ENCODE peak calls at places on chromosomes 5 and 9, in nine cellular contexts. One of them, this sample, is unnamed.

GRCh38 chr9:114153761-114154596 is 1.4 kb upstream of the COL27A1 start:
- DNase-seq in activated CD4-positive, alpha-beta T cell treated with anti-CD3 and anti-CD28 coated beads, Interleukin-2, amount 50 U/mL, for 24 hours: no peak
- DNase-seq in NCI-H774: no peak
- DNase-seq in GM12891: no peak
- DNase-seq in activated T-helper 2 cell treated with anti-CD3 and anti-CD28 coated beads, Interferon-gamma antibody, Interleukin-2, Interleukin-4, amounts not matched to agents 10 μg/mL and 5 μg/mL and 100 μg/mL, durations not matched to agents 14 hours and 24 hours and 36 hours: no peak
- DNase-seq in NCI-H82: peak
- DNase-seq in ELR: peak
- DNase-seq in AG20443: no peak
- DNase-seq in neural crest cell: no peak
- DNase-seq in this sample: no peak

GRCh38 chr5:173884402-173885053 is 3.6 kb upstream of the CPEB4 start:
- DNase-seq in AG20443: no peak
- DNase-seq in activated CD4-positive, alpha-beta T cell treated with anti-CD3 and anti-CD28 coated beads, Interleukin-2, amount 50 U/mL, for 24 hours: peak
- DNase-seq in GM12891: no peak
- DNase-seq in neural crest cell: no peak
- DNase-seq in activated T-helper 2 cell treated with anti-CD3 and anti-CD28 coated beads, Interferon-gamma antibody, Interleukin-2, Interleukin-4, amounts not matched to agents 10 μg/mL and 5 μg/mL and 100 μg/mL, durations not matched to agents 14 hours and 24 hours and 36 hours: peak
- DNase-seq in NCI-H82: no peak
- DNase-seq in ELR: no peak
- DNase-seq in NCI-H774: no peak
- DNase-seq in this sample: no peak

GRCh38 chr9:696332-697090 is 145.0 kb upstream of the DMRT1 start:
- DNase-seq in ELR: peak
- DNase-seq in AG20443: peak
- DNase-seq in activated CD4-positive, alpha-beta T cell treated with anti-CD3 and anti-CD28 coated beads, Interleukin-2, amount 50 U/mL, for 24 hours: no peak
- DNase-seq in neural crest cell: no peak
- DNase-seq in activated T-helper 2 cell treated with anti-CD3 and anti-CD28 coated beads, Interferon-gamma antibody, Interleukin-2, Interleukin-4, amounts not matched to agents 10 μg/mL and 5 μg/mL and 100 μg/mL, durations not matched to agents 14 hours and 24 hours and 36 hours: no peak
- DNase-seq in NCI-H774: no peak
- DNase-seq in GM12891: no peak
- DNase-seq in NCI-H82: no peak
- DNase-seq in this sample: no peak

GRCh38 chr5:43075319-43076293 is 35.5 kb upstream of the ANXA2R start:
- DNase-seq in neural crest cell: no peak
- DNase-seq in NCI-H774: no peak
- DNase-seq in activated CD4-positive, alpha-beta T cell treated with anti-CD3 and anti-CD28 coated beads, Interleukin-2, amount 50 U/mL, for 24 hours: no peak
- DNase-seq in ELR: no peak
- DNase-seq in AG20443: no peak
- DNase-seq in activated T-helper 2 cell treated with anti-CD3 and anti-CD28 coated beads, Interferon-gamma antibody, Interleukin-2, Interleukin-4, amounts not matched to agents 10 μg/mL and 5 μg/mL and 100 μg/mL, durations not matched to agents 14 hours and 24 hours and 36 hours: no peak
- DNase-seq in GM12891: no peak
- DNase-seq in NCI-H82: no peak
- DNase-seq in this sample: no peak

GRCh38 chr5:90519081-90519480 is 10.3 kb downstream of the LYSMD3 start:
- DNase-seq in activated T-helper 2 cell treated with anti-CD3 and anti-CD28 coated beads, Interferon-gamma antibody, Interleukin-2, Interleukin-4, amounts not matched to agents 10 μg/mL and 5 μg/mL and 100 μg/mL, durations not matched to agents 14 hours and 24 hours and 36 hours: no peak
- DNase-seq in GM12891: no peak
- DNase-seq in NCI-H774: peak
- DNase-seq in neural crest cell: no peak
- DNase-seq in AG20443: no peak
- DNase-seq in ELR: no peak
- DNase-seq in activated CD4-positive, alpha-beta T cell treated with anti-CD3 and anti-CD28 coated beads, Interleukin-2, amount 50 U/mL, for 24 hours: no peak
- DNase-seq in NCI-H82: no peak
- DNase-seq in this sample: no peak

GRCh38 chr5:56490971-56491468 is 257.9 kb upstream of the ANKRD55 start:
- DNase-seq in ELR: no peak
- DNase-seq in activated CD4-positive, alpha-beta T cell treated with anti-CD3 and anti-CD28 coated beads, Interleukin-2, amount 50 U/mL, for 24 hours: no peak
- DNase-seq in neural crest cell: no peak
- DNase-seq in activated T-helper 2 cell treated with anti-CD3 and anti-CD28 coated beads, Interferon-gamma antibody, Interleukin-2, Interleukin-4, amounts not matched to agents 10 μg/mL and 5 μg/mL and 100 μg/mL, durations not matched to agents 14 hours and 24 hours and 36 hours: peak
- DNase-seq in AG20443: no peak
- DNase-seq in NCI-H774: no peak
- DNase-seq in GM12891: no peak
- DNase-seq in NCI-H82: peak
- DNase-seq in this sample: no peak

GRCh38 chr5:94916619-94917018 is 298.1 kb downstream of the SLF1 start:
- DNase-seq in AG20443: no peak
- DNase-seq in NCI-H774: no peak
- DNase-seq in activated CD4-positive, alpha-beta T cell treated with anti-CD3 and anti-CD28 coated beads, Interleukin-2, amount 50 U/mL, for 24 hours: no peak
- DNase-seq in NCI-H82: no peak
- DNase-seq in neural crest cell: no peak
- DNase-seq in activated T-helper 2 cell treated with anti-CD3 and anti-CD28 coated beads, Interferon-gamma antibody, Interleukin-2, Interleukin-4, amounts not matched to agents 10 μg/mL and 5 μg/mL and 100 μg/mL, durations not matched to agents 14 hours and 24 hours and 36 hours: no peak
- DNase-seq in ELR: no peak
- DNase-seq in GM12891: no peak
- DNase-seq in this sample: no peak

GRCh38 chr5:134242146-134242545 is 16.3 kb upstream of the PPP2CA start:
- DNase-seq in AG20443: peak
- DNase-seq in activated T-helper 2 cell treated with anti-CD3 and anti-CD28 coated beads, Interferon-gamma antibody, Interleukin-2, Interleukin-4, amounts not matched to agents 10 μg/mL and 5 μg/mL and 100 μg/mL, durations not matched to agents 14 hours and 24 hours and 36 hours: no peak
- DNase-seq in GM12891: no peak
- DNase-seq in neural crest cell: no peak
- DNase-seq in NCI-H82: no peak
- DNase-seq in activated CD4-positive, alpha-beta T cell treated with anti-CD3 and anti-CD28 coated beads, Interleukin-2, amount 50 U/mL, for 24 hours: no peak
- DNase-seq in ELR: peak
- DNase-seq in NCI-H774: no peak
- DNase-seq in this sample: no peak

GRCh38 chr9:136900556-136900955 is 14.2 kb downstream of the TRAF2 start:
- DNase-seq in activated CD4-positive, alpha-beta T cell treated with anti-CD3 and anti-CD28 coated beads, Interleukin-2, amount 50 U/mL, for 24 hours: no peak
- DNase-seq in AG20443: no peak
- DNase-seq in ELR: no peak
- DNase-seq in GM12891: no peak
- DNase-seq in neural crest cell: no peak
- DNase-seq in NCI-H82: no peak
- DNase-seq in activated T-helper 2 cell treated with anti-CD3 and anti-CD28 coated beads, Interferon-gamma antibody, Interleukin-2, Interleukin-4, amounts not matched to agents 10 μg/mL and 5 μg/mL and 100 μg/mL, durations not matched to agents 14 hours and 24 hours and 36 hours: no peak
- DNase-seq in NCI-H774: no peak
- DNase-seq in this sample: no peak

GRCh38 chr5:102763734-102764133 is 8.6 kb downstream of the PAM start:
- DNase-seq in ELR: no peak
- DNase-seq in NCI-H82: no peak
- DNase-seq in activated T-helper 2 cell treated with anti-CD3 and anti-CD28 coated beads, Interferon-gamma antibody, Interleukin-2, Interleukin-4, amounts not matched to agents 10 μg/mL and 5 μg/mL and 100 μg/mL, durations not matched to agents 14 hours and 24 hours and 36 hours: no peak
- DNase-seq in GM12891: no peak
- DNase-seq in AG20443: no peak
- DNase-seq in neural crest cell: no peak
- DNase-seq in NCI-H774: no peak
- DNase-seq in activated CD4-positive, alpha-beta T cell treated with anti-CD3 and anti-CD28 coated beads, Interleukin-2, amount 50 U/mL, for 24 hours: no peak
- DNase-seq in this sample: no peak